ENCODE peak calls at places on chromosomes 5 and 9, in seven cellular contexts. O is MCF 10A; X is AG04450; P is endothelial cell; T is fibroblast of mammary gland; W is HFFc6; I is CD8-positive, alpha-beta T cell. K is an unnamed sample.

GRCh38 chr9:137429974-137430722 is 7.0 kb downstream of the NOXA1 start:
- DNase-seq in O (no peak), X (no peak), P (no peak), T (no peak), W (no peak), I (no peak), K (no peak)

GRCh38 chr9:124551472-124552339 is 44.5 kb upstream of the NR5A1 start:
- DNase-seq in O (peak; percentile 59), X (peak; percentile 34), P (peak; percentile 72), T (peak; percentile 58), W (peak; percentile 70), I (no peak), K (no peak)

GRCh38 chr5:36602711-36603321 is 3.6 kb upstream of the SLC1A3 start:
- DNase-seq in O (peak; percentile 6), X (no peak), P (peak; percentile 43), T (no peak), W (no peak), I (no peak), K (no peak)

GRCh38 chr5:127813633-127814171 is 110.5 kb downstream of the CCDC192 start:
- DNase-seq in O (peak; percentile 66), X (no peak), P (no peak), T (peak; percentile 85), W (peak; percentile 66), I (no peak), K (peak; percentile 65)

GRCh38 chr5:2017540-2018389 is 135.0 kb upstream of the IRX4 start:
- DNase-seq in O (peak; percentile 59), X (no peak), P (peak; percentile 58), T (peak; percentile 30), W (no peak), I (no peak), K (no peak)

GRCh38 chr9:82144803-82145202 is 156.2 kb downstream of the SPATA31D1 start:
- DNase-seq in O (no peak), X (no peak), P (no peak), T (no peak), W (no peak), I (no peak), K (no peak)

GRCh38 chr5:149039501-149039900 is 23.4 kb downstream of the SH3TC2 start:
- DNase-seq in O (peak; percentile 30), X (no peak), P (no peak), T (no peak), W (no peak), I (no peak), K (no peak)

GRCh38 chr5:98796197-98796972 is 22.9 kb downstream of the RGMB start:
- DNase-seq in O (peak; percentile 74), X (no peak), P (peak; percentile 67), T (peak; percentile 71), W (peak; percentile 71), I (peak; percentile 21), K (no peak)

GRCh38 chr5:148394587-148395019 is 10.8 kb downstream of the FBXO38 start:
- DNase-seq in O (no peak), X (no peak), P (no peak), T (no peak), W (no peak), I (no peak), K (no peak)

GRCh38 chr9:104121022-104121421 is 26.9 kb downstream of the SMC2 start:
- DNase-seq in O (no peak), X (no peak), P (no peak), T (no peak), W (no peak), I (no peak), K (no peak)

DNA sequence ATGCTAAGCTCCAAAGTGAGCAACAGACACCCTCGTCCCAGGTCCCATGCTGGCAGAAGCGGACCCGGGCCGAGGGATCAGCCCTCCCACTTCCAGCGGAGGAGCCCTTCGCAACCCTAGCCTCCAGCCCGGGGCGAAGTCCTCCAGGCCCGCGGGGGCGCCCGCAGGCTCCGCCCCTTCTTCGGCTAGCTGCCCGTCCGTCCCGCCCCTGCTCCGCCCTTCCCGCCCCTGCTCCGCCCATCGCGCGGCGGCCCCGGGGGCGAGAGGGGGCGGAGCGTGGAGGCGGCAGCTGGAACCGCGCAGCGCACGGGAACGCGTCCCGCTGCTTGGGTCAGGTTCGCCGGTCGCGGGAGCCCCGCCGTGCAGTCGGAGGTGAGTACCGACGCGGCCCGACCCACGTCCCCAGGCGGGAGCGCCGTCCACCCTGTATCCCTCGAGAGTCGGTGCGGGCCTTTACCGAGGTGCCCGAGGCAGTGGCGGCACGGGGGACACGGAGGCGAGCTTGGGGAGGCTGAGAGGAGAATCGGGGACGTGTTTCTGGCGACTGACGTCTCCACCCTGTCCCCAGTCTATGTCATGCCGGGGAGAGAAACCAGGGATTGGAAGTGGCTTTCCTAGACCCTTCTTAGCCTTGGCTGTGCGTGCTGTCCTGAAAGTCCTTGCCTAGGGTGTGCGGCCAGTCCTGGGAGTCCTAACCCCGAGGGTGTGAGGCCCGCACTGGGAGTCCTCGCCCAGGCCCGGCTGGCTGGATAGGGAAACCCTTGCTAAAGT is at the start of gene ACO1:
- DNase-seq in O (peak; percentile 83), X (peak; percentile 65), P (peak; percentile 93), T (peak; percentile 77), W (peak; percentile 68), I (peak; percentile 85), K (no peak)
- TF ChIP-seq CTCF in O (no peak), X (no peak), P (no peak), T (no peak), W (no peak), I (no peak), K (no peak)

DNA sequence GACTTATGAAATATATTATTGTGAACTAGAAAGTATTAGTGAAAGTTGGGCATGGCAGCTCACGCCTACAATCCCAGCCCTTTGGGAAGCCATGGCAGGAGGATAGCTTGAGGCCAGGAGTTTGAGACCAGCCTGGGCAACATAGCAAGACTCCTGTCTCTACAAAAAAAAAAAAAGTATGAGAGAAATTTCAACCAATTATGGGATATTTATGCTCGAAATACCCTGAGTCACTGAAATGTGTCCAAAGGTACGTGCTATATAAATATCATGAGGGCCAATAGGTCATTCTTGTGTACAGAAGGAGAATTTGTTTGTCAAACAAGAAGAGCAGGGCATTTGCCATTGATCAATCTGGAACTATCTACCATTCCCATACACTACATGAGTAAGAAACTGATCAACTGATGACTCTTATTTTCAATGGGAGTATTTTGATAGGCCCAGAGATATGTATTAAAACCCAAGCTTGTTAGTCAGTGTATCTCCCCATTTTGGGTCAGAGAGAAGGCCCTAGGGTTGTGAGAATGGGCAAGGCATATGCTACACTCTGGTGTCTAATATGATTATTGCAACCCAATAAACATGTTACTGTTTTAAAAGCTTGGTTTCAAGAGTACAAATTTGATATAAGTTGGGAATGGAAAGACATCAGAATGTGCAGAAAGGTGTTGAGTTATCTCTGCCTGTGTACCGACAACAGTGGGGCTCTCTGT is 21.7 kb upstream of the HOMER1 start:
- DNase-seq in O (peak; percentile 18), X (no peak), P (no peak), T (peak; percentile 10), W (peak; percentile 11), I (no peak), K (no peak)
- TF ChIP-seq CTCF in O (peak; percentile 22), X (peak; percentile 16), P (no peak), T (peak; percentile 14), W (peak; percentile 40), I (peak; percentile 28), K (peak; percentile 4)

GRCh38 chr5:172450861-172451695 is 3.2 kb downstream of the SH3PXD2B start:
- DNase-seq in O (peak; percentile 76), X (no peak), P (peak; percentile 54), T (peak; percentile 68), W (peak; percentile 30), I (no peak), K (no peak)

GRCh38 chr5:172453986-172454354 is 355 bp downstream of the SH3PXD2B start:
- DNase-seq in O (peak; percentile 44), X (no peak), P (peak; percentile 62), T (no peak), W (no peak), I (no peak), K (no peak)

GRCh38 chr5:172453206-172453985 is 929 bp downstream of the SH3PXD2B start:
- DNase-seq in O (peak; percentile 53), X (no peak), P (peak; percentile 63), T (peak; percentile 66), W (peak; percentile 43), I (no peak), K (no peak)

GRCh38 chr5:172451771-172452197 is 2.5 kb downstream of the SH3PXD2B start:
- DNase-seq in O (peak; percentile 74), X (no peak), P (no peak), T (peak; percentile 98), W (peak; percentile 64), I (no peak), K (no peak)

GRCh38 chr5:172452398-172453205 is 1.7 kb downstream of the SH3PXD2B start:
- DNase-seq in O (peak; percentile 61), X (no peak), P (no peak), T (peak; percentile 74), W (peak; percentile 37), I (no peak), K (no peak)
- TF ChIP-seq CTCF in O (no peak), X (peak; percentile 3), P (no peak), T (peak; percentile 22), W (no peak), I (no peak), K (no peak)

GRCh38 chr5:135488727-135489465 is 36.7 kb upstream of the TIFAB start:
- DNase-seq in O (peak; percentile 89), X (peak; percentile 45), P (peak; percentile 52), T (peak; percentile 69), W (peak; percentile 66), I (no peak), K (peak; percentile 21)
- TF ChIP-seq CTCF in O (no peak), X (no peak), P (no peak), T (no peak), W (no peak), I (no peak), K (no peak)

DNA sequence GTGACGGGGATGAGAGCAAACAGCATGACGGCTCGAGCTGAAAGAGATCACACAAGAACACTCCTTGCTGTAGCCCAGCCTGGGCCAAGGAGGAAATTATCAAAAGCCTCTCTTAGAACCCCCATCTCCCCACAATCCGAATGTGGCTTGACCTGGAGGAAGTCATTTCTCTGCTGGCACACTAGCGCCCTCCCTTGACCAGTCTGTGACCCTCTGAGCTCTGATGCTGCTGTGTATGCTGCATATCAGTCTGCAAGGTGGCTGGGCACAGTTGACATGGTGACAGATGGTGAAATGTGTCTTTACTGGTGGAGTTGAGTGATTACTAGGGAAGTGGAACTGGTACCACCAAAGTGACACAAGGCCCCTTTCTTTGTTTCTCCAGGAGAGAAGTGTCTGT is 3.3 kb downstream of the SLC46A2 start:
- DNase-seq in O (peak; percentile 13), X (no peak), P (peak; percentile 45), T (peak; percentile 17), W (no peak), I (no peak), K (no peak)
- TF ChIP-seq CTCF in O (no peak), X (peak; percentile 12), P (no peak), T (peak; percentile 18), W (peak; percentile 47), I (no peak), K (peak; percentile 16)

DNA sequence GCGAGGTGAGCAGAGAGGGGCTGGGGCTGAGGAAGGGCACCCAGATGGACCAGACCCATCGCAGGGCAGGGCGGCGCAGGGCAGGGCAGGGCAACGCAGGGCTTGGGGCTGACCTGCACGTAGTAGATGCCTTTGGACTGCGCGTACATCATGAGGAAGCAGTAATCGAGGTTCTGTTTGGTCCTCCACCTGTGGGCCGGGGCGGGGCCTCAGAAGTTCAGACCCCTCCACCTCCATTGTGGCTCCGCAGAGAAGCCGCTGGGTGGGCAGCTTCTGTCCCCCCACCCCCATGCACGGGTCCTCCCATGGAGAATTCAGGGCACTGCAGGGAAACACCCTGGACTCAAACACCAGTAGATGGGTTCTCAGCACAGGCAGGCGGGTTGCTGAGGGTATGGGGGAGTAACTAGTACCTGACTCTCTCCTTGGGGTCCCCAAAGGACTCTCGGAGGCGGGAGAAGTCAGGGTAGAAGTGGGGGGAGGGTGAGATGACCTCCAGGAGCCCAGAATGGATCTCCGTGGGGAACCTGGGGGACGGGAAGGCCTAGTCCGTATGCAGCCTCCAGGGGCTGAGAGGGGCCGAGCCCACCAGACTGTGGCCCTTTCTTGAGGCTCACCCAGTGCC is 6.4 kb downstream of the LTC4S start:
- DNase-seq in O (no peak), X (no peak), P (no peak), T (no peak), W (no peak), I (no peak), K (no peak)
- TF ChIP-seq CTCF in O (no peak), X (no peak), P (no peak), T (no peak), W (no peak), I (no peak), K (no peak)

K was measured in HFF-Myc.